ENCODE peak calls at places on chromosome 7, in five cellular contexts. C is H7, U is A549, G is fibroblast of lung, D is HL-60. R is an unnamed sample.

GRCh38 chr7:18320971-18321567 is 174.5 kb upstream of the HDAC9 start:
- DNase-seq in C (peak; percentile 8), U (peak; percentile 55), G (peak; percentile 66), D (peak; percentile 29), R (peak; percentile 69)

GRCh38 chr7:68744036-68744435 is 854.2 kb upstream of the AUTS2 start:
- DNase-seq in C (no peak), U (no peak), G (no peak), D (no peak), R (no peak)

GRCh38 chr7:33447980-33448379 is 318.6 kb downstream of the BBS9 start:
- DNase-seq in C (no peak), U (no peak), G (peak; percentile 21), D (no peak), R (peak; percentile 55)

GRCh38 chr7:73521636-73522080 is 435 bp downstream of the BAZ1B start:
- DNase-seq in C (peak; percentile 85), U (no peak), G (no peak), D (no peak), R (no peak)

GRCh38 chr7:97001656-97002554 is 3.4 kb upstream of the DLX6 start:
- DNase-seq in C (peak; percentile 93), U (no peak), G (no peak), D (no peak), R (no peak)

GRCh38 chr7:69906309-69906995 is 308.2 kb downstream of the AUTS2 start:
- DNase-seq in C (no peak), U (no peak), G (no peak), D (no peak), R (no peak)

GRCh38 chr7:45196374-45196773 is 38.8 kb downstream of the RAMP3 start:
- DNase-seq in C (no peak), U (no peak), G (no peak), D (no peak), R (no peak)

GRCh38 chr7:36570508-36571219 is 153.6 kb downstream of the AOAH start:
- DNase-seq in C (no peak), U (no peak), G (no peak), D (no peak), R (no peak)

GRCh38 chr7:22013711-22014110 is 68.0 kb upstream of the CDCA7L start:
- DNase-seq in C (no peak), U (no peak), G (no peak), D (no peak), R (no peak)

GRCh38 chr7:158856883-158857668 is 718 bp downstream of the DYNC2I1 start:
- DNase-seq in C (no peak), U (no peak), G (no peak), D (no peak), R (no peak)

GRCh38 chr7:149780636-149781419 is 7.4 kb upstream of the ZNF467 start:
- DNase-seq in C (no peak), U (no peak), G (no peak), D (no peak), R (no peak)

GRCh38 chr7:128206747-128207500 is 34.2 kb upstream of the LEP start:
- DNase-seq in C (no peak), U (no peak), G (no peak), D (no peak), R (no peak)

GRCh38 chr7:70463332-70463938 is 668.5 kb upstream of the GALNT17 start:
- DNase-seq in C (no peak), U (no peak), G (no peak), D (no peak), R (no peak)

GRCh38 chr7:7808626-7809025 is 90.2 kb upstream of the RPA3 start:
- DNase-seq in C (no peak), U (no peak), G (no peak), D (no peak), R (no peak)

GRCh38 chr7:131546126-131546525 is 10.3 kb downstream of the PODXL start:
- DNase-seq in C (peak; percentile 53), U (peak; percentile 14), G (no peak), D (no peak), R (no peak)

GRCh38 chr7:67692425-67692824 is 695.8 kb downstream of the TYW1 start:
- DNase-seq in C (no peak), U (peak; percentile 6), G (no peak), D (no peak), R (peak; percentile 26)

GRCh38 chr7:6258440-6259182 is 13.8 kb downstream of the CYTH3 start:
- DNase-seq in C (no peak), U (no peak), G (peak; percentile 88), D (no peak), R (peak; percentile 97)

GRCh38 chr7:6260291-6261183 is 11.9 kb downstream of the CYTH3 start:
- DNase-seq in C (no peak), U (no peak), G (peak; percentile 58), D (no peak), R (peak; percentile 83)

GRCh38 chr7:6262206-6262605 is 10.2 kb downstream of the CYTH3 start:
- DNase-seq in C (no peak), U (no peak), G (no peak), D (no peak), R (no peak)

GRCh38 chr7:6259257-6259656 is 13.2 kb downstream of the CYTH3 start:
- DNase-seq in C (no peak), U (no peak), G (no peak), D (no peak), R (no peak)

DNA sequence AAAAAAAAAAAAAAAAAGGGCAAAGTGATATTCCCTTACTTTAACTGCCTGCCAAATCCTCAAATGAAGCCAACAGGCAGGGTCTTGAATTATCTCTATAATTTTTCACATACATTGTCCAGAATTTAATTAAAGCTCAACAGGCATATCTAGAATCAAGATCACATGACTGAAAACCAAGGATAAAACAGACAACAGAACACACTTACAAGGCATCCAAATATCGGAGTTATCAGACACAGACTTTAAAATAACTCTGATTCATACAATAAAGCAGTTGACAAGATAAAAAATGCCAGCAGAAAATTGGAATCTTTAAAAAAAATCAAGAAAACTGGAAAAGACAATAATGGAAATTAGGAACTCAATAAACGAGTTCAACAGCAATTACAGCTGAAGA is 10.7 kb downstream of the CYTH3 start:
- DNase-seq in C (no peak), U (no peak), G (no peak), D (no peak), R (peak; percentile 23)
- H3K4me3 ChIP-seq in C (no peak overlapping the region), U (no peak overlapping the region), G (no peak overlapping the region), D (no peak overlapping the region), R (no peak overlapping the region)

GRCh38 chr7:4683884-4684565 is 1.9 kb downstream of the FOXK1 start:
- DNase-seq in C (peak; percentile 51), U (no peak), G (peak; percentile 76), D (no peak), R (peak; percentile 76)

GRCh38 chr7:4683043-4683883 is 1.2 kb downstream of the FOXK1 start:
- DNase-seq in C (peak; percentile 59), U (no peak), G (peak; percentile 25), D (no peak), R (no peak)

GRCh38 chr7:4681922-4682620 is at the start of gene FOXK1:
- DNase-seq in C (peak; percentile 95), U (peak; percentile 72), G (peak; percentile 67), D (peak; percentile 45), R (peak; percentile 60)

GRCh38 chr7:4682621-4683042 is 537 bp downstream of the FOXK1 start:
- DNase-seq in C (peak; percentile 67), U (peak; percentile 74), G (peak; percentile 55), D (no peak), R (peak; percentile 51)

DNA sequence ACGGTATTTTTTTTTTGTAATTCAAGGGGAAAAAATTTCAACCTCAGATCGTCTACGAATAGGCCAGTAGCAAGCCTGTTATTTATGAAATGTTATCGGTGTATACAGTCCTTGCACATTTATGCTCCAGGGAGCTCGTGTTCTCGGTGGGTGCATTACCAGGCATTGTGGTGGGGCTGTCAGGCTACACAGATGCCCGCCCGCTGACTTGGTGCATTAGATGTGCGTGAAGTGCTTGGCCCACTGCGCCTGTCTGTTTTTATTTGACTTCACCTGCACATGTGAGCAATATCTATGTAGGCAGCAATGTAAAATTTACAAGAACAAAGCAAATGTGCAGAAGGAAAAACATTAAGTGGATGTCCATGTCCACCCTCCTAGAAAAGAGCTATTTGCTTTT is 2.7 kb downstream of the FOXK1 start:
- DNase-seq in C (no peak), U (no peak), G (no peak), D (no peak), R (no peak)
- H3K4me3 ChIP-seq in C (no peak overlapping the region), U (peak overlapping the region; percentile 74), G (peak overlapping the region; percentile 80), D (no peak overlapping the region), R (no peak overlapping the region)

DNA sequence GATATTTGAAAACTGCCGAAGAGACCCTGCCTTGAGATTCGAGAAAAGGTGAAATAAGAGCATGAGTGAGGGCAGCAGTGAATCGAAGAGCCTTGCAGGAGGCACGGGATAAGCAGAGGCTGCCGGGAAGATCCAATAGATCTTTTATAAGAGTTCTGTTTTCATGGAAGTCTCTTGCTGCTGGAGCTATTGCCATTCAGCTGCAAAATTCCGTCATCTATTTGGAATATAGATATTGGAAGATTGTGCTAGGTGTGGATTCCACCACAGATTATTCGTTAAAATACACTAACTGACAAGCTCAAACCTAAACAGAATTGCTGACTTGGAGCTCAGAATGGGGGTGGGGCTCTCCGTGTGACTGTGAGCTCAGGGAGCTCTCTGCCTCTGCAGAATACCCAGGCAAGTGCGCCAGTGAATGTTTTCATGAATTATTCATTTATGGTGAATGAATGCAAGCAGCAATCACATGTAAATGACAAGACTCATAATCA is 249.6 kb downstream of the TRIL start:
- DNase-seq in C (no peak), U (no peak), G (no peak), D (no peak), R (no peak)
- H3K4me3 ChIP-seq in C (no peak overlapping the region), U (no peak overlapping the region), G (peak overlapping the region; percentile 20), D (no peak overlapping the region), R (no peak overlapping the region)

DNA sequence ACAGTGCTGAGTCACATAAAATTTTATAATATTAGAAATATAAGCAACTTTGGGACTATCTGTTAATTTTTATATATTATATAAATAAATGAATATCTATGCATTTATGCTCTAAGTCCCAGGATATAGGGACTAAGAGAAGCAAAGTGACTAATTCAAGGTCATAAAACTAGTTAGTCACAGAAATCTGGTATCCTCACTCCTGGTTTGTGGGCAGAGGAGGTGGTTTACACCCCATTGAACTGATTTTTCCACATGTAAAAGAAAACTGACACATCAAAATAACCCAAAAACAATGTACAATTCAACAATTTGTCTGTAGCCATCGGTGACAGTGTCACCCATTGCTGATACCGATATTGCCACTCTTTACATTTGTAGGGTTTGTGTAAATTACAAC is 3.0 kb downstream of the PCLO start:
- DNase-seq in C (no peak), U (no peak), G (no peak), D (no peak), R (no peak)
- H3K4me3 ChIP-seq in C (no peak overlapping the region), U (no peak overlapping the region), G (no peak overlapping the region), D (no peak overlapping the region), R (no peak overlapping the region)

GRCh38 chr7:101405474-101406067 is 42.9 kb downstream of the COL26A1 start:
- DNase-seq in C (no peak), U (no peak), G (no peak), D (no peak), R (no peak)
- H3K4me3 ChIP-seq in C (no peak overlapping the region), U (no peak overlapping the region), G (no peak overlapping the region), D (no peak overlapping the region), R (no peak overlapping the region)